ENCODE peak calls at places on chromosomes 12 and 14, in four cellular contexts. One of them, this sample, is unnamed.
A peak's percentile ranks its signal among the peaks of the same experiment; 100 is the strongest.

GRCh38 chr12:107681455-107681835 is 4.2 kb upstream of the PWP1 start:
- DNase-seq in K562: no peak
- DNase-seq in HepG2: no peak
- DNase-seq in GM12878: no peak
- DNase-seq in this sample: no peak

GRCh38 chr14:37384870-37385596 is 187.3 kb downstream of the MIPOL1 start:
- DNase-seq in HepG2: peak; percentile 82
- DNase-seq in K562: no peak
- DNase-seq in GM12878: no peak
- DNase-seq in this sample: no peak

GRCh38 chr14:45249847-45250575 is 3.0 kb downstream of the MIS18BP1 start:
- DNase-seq in GM12878: no peak
- DNase-seq in K562: no peak
- DNase-seq in HepG2: peak; percentile 29
- DNase-seq in this sample: no peak

GRCh38 chr14:54174437-54174836 is 217.8 kb upstream of the BMP4 start:
- DNase-seq in GM12878: no peak
- DNase-seq in HepG2: no peak
- DNase-seq in K562: no peak
- DNase-seq in this sample: no peak

GRCh38 chr14:52926994-52927393 is 23.9 kb downstream of the FERMT2 start:
- DNase-seq in HepG2: peak; percentile 45
- DNase-seq in K562: no peak
- DNase-seq in GM12878: no peak
- DNase-seq in this sample: no peak

GRCh38 chr14:105076296-105076804 is 11.1 kb upstream of the GPR132 start:
- DNase-seq in K562: no peak
- DNase-seq in GM12878: no peak
- DNase-seq in HepG2: no peak
- DNase-seq in this sample: no peak

GRCh38 chr12:108980831-108981618 is 39.8 kb downstream of the SVOP start:
- DNase-seq in K562: no peak
- DNase-seq in GM12878: no peak
- DNase-seq in HepG2: no peak
- DNase-seq in this sample: no peak

GRCh38 chr12:110531741-110532333 is 29.7 kb downstream of the RAD9B start:
- DNase-seq in K562: no peak
- DNase-seq in HepG2: no peak
- DNase-seq in GM12878: peak; percentile 96
- DNase-seq in this sample: no peak

GRCh38 chr14:36767603-36768281 is 106.1 kb downstream of the PAX9 start:
- DNase-seq in GM12878: no peak
- DNase-seq in K562: peak; percentile 8
- DNase-seq in HepG2: no peak
- DNase-seq in this sample: no peak

GRCh38 chr14:72921396-72921795 is 4.9 kb upstream of the DCAF4 start:
- DNase-seq in K562: no peak
- DNase-seq in HepG2: no peak
- DNase-seq in GM12878: no peak
- DNase-seq in this sample: no peak

GRCh38 chr12:94282675-94283074 is 134.3 kb downstream of the PLXNC1 start:
- DNase-seq in GM12878: no peak
- DNase-seq in HepG2: no peak
- DNase-seq in K562: no peak
- DNase-seq in this sample: no peak

GRCh38 chr12:125065753-125066570 is 727 bp downstream of the AACS start:
- DNase-seq in GM12878: no peak
- DNase-seq in HepG2: no peak
- DNase-seq in K562: no peak
- DNase-seq in this sample: no peak

GRCh38 chr12:64718649-64719048 is 40.6 kb downstream of the GNS start:
- DNase-seq in GM12878: no peak
- DNase-seq in HepG2: no peak
- DNase-seq in K562: no peak
- DNase-seq in this sample: no peak

GRCh38 chr14:72677664-72678063 is 216.2 kb downstream of the DPF3 start:
- DNase-seq in GM12878: no peak
- DNase-seq in HepG2: no peak
- DNase-seq in K562: no peak
- DNase-seq in this sample: no peak

GRCh38 chr14:60249321-60250251 is 565 bp downstream of the PPM1A start:
- DNase-seq in GM12878: no peak
- DNase-seq in K562: peak; percentile 68
- DNase-seq in HepG2: peak; percentile 58
- DNase-seq in this sample: peak; percentile 79

GRCh38 chr12:91211869-91212268 is 29.3 kb upstream of the DCN start:
- DNase-seq in HepG2: no peak
- DNase-seq in K562: no peak
- DNase-seq in GM12878: no peak
- DNase-seq in this sample: no peak

GRCh38 chr12:54331-54730 is 12.2 kb upstream of the IQSEC3 start:
- DNase-seq in GM12878: no peak
- DNase-seq in K562: no peak
- DNase-seq in HepG2: no peak
- DNase-seq in this sample: no peak
- TF ChIP-seq ETV6 in GM12878: no peak
- TF ChIP-seq ETV6 in K562: no peak
- TF ChIP-seq ETV6 in HepG2: no peak
- TF ChIP-seq ETV6 in this sample: no peak

DNA sequence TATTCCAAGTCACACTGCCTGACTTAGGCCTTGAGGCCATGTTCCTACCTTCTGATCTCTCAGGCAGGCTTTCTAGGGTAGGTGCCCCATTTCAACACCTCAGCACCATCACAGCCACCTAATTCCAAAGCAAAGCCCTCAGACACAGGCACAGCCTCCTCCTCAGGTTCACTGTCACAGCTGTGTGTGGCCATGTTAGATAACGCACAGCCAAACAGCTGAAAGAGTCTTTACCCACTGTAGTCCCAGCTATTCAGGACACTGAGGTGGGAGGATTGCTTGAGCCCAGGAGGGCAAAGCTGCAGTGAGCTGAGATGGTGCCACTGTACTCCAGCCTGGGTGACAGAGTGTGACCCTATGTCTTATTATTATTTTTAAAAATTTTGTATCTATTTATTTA is 7.3 kb upstream of the TMEM229B start:
- DNase-seq in K562: no peak
- DNase-seq in GM12878: no peak
- DNase-seq in HepG2: no peak
- DNase-seq in this sample: no peak
- TF ChIP-seq MAX in K562: no peak
- TF ChIP-seq MAX in GM12878: no peak
- TF ChIP-seq MAX in HepG2: no peak
- TF ChIP-seq MAX in this sample: no peak

GRCh38 chr14:92877757-92878431 is 45.1 kb upstream of the CHGA start:
- DNase-seq in HepG2: peak; percentile 48
- DNase-seq in GM12878: no peak
- DNase-seq in K562: no peak
- DNase-seq in this sample: peak; percentile 54

GRCh38 chr14:92880351-92880750 is 42.6 kb upstream of the CHGA start:
- DNase-seq in GM12878: no peak
- DNase-seq in K562: no peak
- DNase-seq in HepG2: no peak
- DNase-seq in this sample: no peak

GRCh38 chr14:92884410-92884809 is 38.5 kb upstream of the CHGA start:
- DNase-seq in GM12878: no peak
- DNase-seq in K562: no peak
- DNase-seq in HepG2: no peak
- DNase-seq in this sample: no peak

GRCh38 chr14:92883066-92883465 is 39.9 kb upstream of the CHGA start:
- DNase-seq in HepG2: no peak
- DNase-seq in GM12878: no peak
- DNase-seq in K562: no peak
- DNase-seq in this sample: no peak

DNA sequence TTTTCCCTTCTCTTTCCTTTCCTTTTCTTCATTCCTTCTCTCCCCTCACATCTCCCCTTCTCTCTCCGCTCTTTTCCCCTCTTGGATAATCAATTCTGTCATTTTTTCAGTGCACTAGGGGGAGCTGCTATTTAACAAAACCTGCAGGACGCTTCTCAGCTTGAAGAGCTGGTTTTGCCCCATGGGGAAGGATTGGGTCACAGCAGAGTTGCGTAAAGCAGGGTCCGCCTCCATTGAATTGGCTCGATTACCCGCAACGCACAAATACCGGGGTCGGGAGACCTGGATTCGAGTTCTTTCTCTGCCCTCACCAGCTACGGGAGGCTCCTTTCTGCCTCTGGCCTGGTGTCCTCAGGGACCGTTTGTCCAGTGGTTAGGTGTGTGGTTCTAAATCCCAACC is 42.1 kb upstream of the CHGA start:
- DNase-seq in HepG2: peak; percentile 62
- DNase-seq in K562: no peak
- DNase-seq in GM12878: no peak
- DNase-seq in this sample: peak; percentile 55
- TF ChIP-seq CTCF in HepG2: peak; percentile 71
- TF ChIP-seq CTCF in K562: peak; percentile 35
- TF ChIP-seq CTCF in GM12878: peak; percentile 9
- TF ChIP-seq CTCF in this sample: peak; percentile 26

GRCh38 chr12:48070731-48071130 is 35.1 kb downstream of the SENP1 start:
- DNase-seq in GM12878: no peak
- DNase-seq in K562: no peak
- DNase-seq in HepG2: no peak
- DNase-seq in this sample: no peak
- TF ChIP-seq ETV6 in GM12878: no peak
- TF ChIP-seq ETV6 in K562: no peak
- TF ChIP-seq ETV6 in HepG2: no peak
- TF ChIP-seq ETV6 in this sample: no peak